ENCODE peak calls at places on chromosomes 4 and X, in nine cellular contexts. Q is GM23248, L is fibroblast of the aortic adventitia, H is sigmoid colon, E is choroid plexus epithelial cell, Z is GM23338, W is fibroblast of mammary gland, B is lung, P is astrocyte of the cerebellum. Y is an unnamed sample.

GRCh38 chr4:137609693-137610450 is 77.6 kb upstream of the PCDH18 start:
- DNase-seq in Q (peak), L (peak), H (no peak), E (peak), Z (peak), W (peak), B (no peak), P (no peak), Y (no peak)

GRCh38 chr4:169116270-169116901 is 106.3 kb upstream of the CBR4 start:
- DNase-seq in Q (peak), L (peak), H (no peak), E (no peak), Z (no peak), W (peak), B (no peak), P (no peak), Y (peak)

GRCh38 chrX:104310084-104310483 is 55.4 kb upstream of the ESX1 start:
- DNase-seq in Q (peak), L (peak), H (no peak), E (peak), Z (no peak), W (peak), B (no peak), P (no peak), Y (peak)

GRCh38 chr4:17324431-17324830 is 187.5 kb downstream of the QDPR start:
- DNase-seq in Q (peak), L (peak), H (no peak), E (peak), Z (peak), W (peak), B (no peak), P (peak), Y (no peak)

GRCh38 chr4:112327950-112328349 is 30.8 kb downstream of the ALPK1 start:
- DNase-seq in Q (peak), L (peak), H (no peak), E (peak), Z (peak), W (peak), B (no peak), P (peak), Y (peak)

GRCh38 chrX:20217279-20217678 is 49.4 kb downstream of the RPS6KA3 start:
- DNase-seq in Q (peak), L (peak), H (no peak), E (peak), Z (no peak), W (peak), B (no peak), P (peak), Y (peak)

GRCh38 chrX:21926116-21926515 is 14.4 kb upstream of the SMS start:
- DNase-seq in Q (peak), L (peak), H (no peak), E (peak), Z (no peak), W (peak), B (no peak), P (no peak), Y (no peak)

GRCh38 chrX:18668468-18668867 is 3.4 kb downstream of the RS1 start:
- DNase-seq in Q (no peak), L (no peak), H (no peak), E (no peak), Z (no peak), W (no peak), B (no peak), P (no peak), Y (no peak)

GRCh38 chr4:149108626-149109025 is 666.4 kb upstream of the NR3C2 start:
- DNase-seq in Q (peak), L (no peak), H (no peak), E (no peak), Z (no peak), W (peak), B (no peak), P (no peak), Y (no peak)

GRCh38 chr4:3075652-3075981 is 1.1 kb downstream of the HTT start:
- DNase-seq in Q (no peak), L (peak), H (no peak), E (no peak), Z (no peak), W (no peak), B (no peak), P (no peak), Y (no peak)

GRCh38 chrX:55710701-55711100 is 6.8 kb upstream of the RRAGB start:
- DNase-seq in Q (peak), L (peak), H (no peak), E (peak), Z (no peak), W (peak), B (no peak), P (no peak), Y (peak)

GRCh38 chr4:165208741-165209388 is 1.5 kb downstream of the KLHL2 start:
- DNase-seq in Q (no peak), L (peak), H (no peak), E (peak), Z (no peak), W (peak), B (no peak), P (no peak), Y (no peak)
- H3K4me3 ChIP-seq in Q (peak), L (peak), H (peak), E (peak), Z (peak), W (peak), B (peak), P (peak), Y (peak)

GRCh38 chr4:53613428-53613827 is 22.1 kb upstream of the LNX1 start:
- DNase-seq in Q (no peak), L (no peak), H (no peak), E (no peak), Z (no peak), W (no peak), B (no peak), P (no peak), Y (no peak)
- H3K4me3 ChIP-seq in Q (no peak), L (no peak), H (no peak), E (no peak), Z (no peak), W (no peak), B (no peak), P (no peak), Y (no peak)

GRCh38 chr4:56051049-56051709 is 102.4 kb downstream of the CEP135 start:
- DNase-seq in Q (no peak), L (no peak), H (no peak), E (no peak), Z (no peak), W (no peak), B (no peak), P (no peak), Y (no peak)

GRCh38 chr4:56050584-56050983 is 101.8 kb downstream of the CEP135 start:
- DNase-seq in Q (no peak), L (no peak), H (no peak), E (no peak), Z (no peak), W (no peak), B (no peak), P (no peak), Y (no peak)

GRCh38 chr4:56048621-56049427 is 100.1 kb downstream of the CEP135 start:
- DNase-seq in Q (peak), L (peak), H (peak), E (peak), Z (peak), W (peak), B (no peak), P (no peak), Y (no peak)

GRCh38 chr4:56051710-56052075 is 102.9 kb downstream of the CEP135 start:
- DNase-seq in Q (no peak), L (no peak), H (no peak), E (no peak), Z (no peak), W (no peak), B (no peak), P (no peak), Y (no peak)

DNA sequence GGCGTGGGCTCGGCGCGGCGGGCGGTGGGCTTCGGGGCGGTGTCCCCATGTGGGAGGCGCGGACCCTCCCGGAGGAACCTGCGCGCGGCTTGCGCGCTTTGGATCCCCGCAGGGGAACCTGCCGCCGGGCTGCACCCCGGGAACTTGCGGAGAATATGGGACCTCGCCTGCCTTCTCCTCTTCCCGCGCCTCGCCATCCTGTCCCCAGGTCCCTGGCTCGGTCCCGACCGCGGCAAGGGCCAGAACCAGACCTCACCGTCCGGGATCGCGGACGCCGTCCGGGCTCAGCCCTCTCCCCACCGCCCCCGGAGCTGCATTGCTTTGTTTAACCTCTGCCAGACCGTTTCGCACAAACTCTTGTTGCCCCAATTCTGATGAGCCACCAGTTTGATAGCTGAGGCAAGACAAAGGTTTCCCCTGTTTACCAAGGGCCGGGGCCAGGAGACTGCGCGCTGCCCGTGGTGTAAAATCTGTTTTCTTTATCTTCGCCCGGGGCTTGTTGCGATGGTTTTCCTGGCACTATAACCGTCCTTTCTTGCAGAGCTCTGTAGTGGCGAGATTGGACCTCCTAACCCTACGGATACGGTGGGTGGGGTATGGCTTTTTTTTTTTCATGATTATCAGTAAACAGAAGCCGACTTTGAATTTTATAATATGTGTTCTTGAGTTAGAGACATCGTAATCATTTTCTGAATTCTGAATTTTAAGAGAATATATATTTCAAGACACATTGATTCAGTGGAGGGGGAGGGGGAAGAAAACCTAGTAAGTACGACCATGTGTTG is 100.9 kb downstream of the CEP135 start:
- DNase-seq in Q (peak), L (peak), H (no peak), E (peak), Z (peak), W (peak), B (no peak), P (no peak), Y (peak)
- H3K4me3 ChIP-seq in Q (peak), L (peak), H (peak), E (peak), Z (peak), W (peak), B (peak), P (peak), Y (peak)

GRCh38 chrX:129634541-129634940 is 20.2 kb downstream of the APLN start:
- DNase-seq in Q (no peak), L (no peak), H (peak), E (no peak), Z (peak), W (no peak), B (no peak), P (no peak), Y (no peak)
- H3K4me3 ChIP-seq in Q (no peak), L (no peak), H (no peak), E (no peak), Z (no peak), W (no peak), B (no peak), P (no peak), Y (no peak)

GRCh38 chrX:118349188-118349587 is 3.3 kb downstream of the WDR44 start:
- DNase-seq in Q (no peak), L (no peak), H (no peak), E (no peak), Z (no peak), W (no peak), B (no peak), P (no peak), Y (no peak)

GRCh38 chrX:118352566-118352965 is 6.7 kb downstream of the WDR44 start:
- DNase-seq in Q (no peak), L (no peak), H (no peak), E (no peak), Z (no peak), W (no peak), B (no peak), P (no peak), Y (no peak)

GRCh38 chrX:118350221-118350620 is 4.3 kb downstream of the WDR44 start:
- DNase-seq in Q (peak), L (peak), H (no peak), E (peak), Z (no peak), W (peak), B (no peak), P (no peak), Y (no peak)

GRCh38 chrX:118348186-118348810 is 2.4 kb downstream of the WDR44 start:
- DNase-seq in Q (peak), L (no peak), H (no peak), E (no peak), Z (peak), W (no peak), B (no peak), P (no peak), Y (no peak)

GRCh38 chrX:118350715-118351114 is 4.8 kb downstream of the WDR44 start:
- DNase-seq in Q (no peak), L (no peak), H (no peak), E (no peak), Z (no peak), W (no peak), B (no peak), P (no peak), Y (no peak)
- H3K4me3 ChIP-seq in Q (peak), L (no peak), H (no peak), E (no peak), Z (no peak), W (no peak), B (no peak), P (no peak), Y (no peak)

DNA sequence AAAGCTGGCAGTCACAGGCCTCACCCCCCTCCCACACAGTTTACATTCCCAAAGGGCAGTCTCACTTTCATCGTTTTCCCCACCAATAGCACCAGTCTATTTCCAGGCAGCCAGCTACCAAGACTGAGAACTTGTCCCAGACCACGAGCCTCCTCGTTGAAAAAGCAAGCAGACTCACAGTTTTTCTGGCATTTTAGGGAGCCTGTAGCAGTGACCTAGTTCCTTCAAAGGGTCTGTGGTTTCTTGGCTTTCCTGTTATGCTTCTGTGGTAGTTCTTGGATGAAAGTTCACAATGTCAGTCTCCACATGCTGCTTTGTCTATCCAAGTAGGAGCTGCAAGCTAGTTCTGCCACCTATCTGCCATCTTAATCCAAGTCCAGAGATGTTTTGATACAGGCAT is 151.6 kb upstream of the ZC4H2 start:
- DNase-seq in Q (peak), L (no peak), H (no peak), E (no peak), Z (peak), W (no peak), B (no peak), P (no peak), Y (no peak)
- H3K4me3 ChIP-seq in Q (no peak), L (no peak), H (no peak), E (no peak), Z (no peak), W (no peak), B (no peak), P (no peak), Y (no peak)

DNA sequence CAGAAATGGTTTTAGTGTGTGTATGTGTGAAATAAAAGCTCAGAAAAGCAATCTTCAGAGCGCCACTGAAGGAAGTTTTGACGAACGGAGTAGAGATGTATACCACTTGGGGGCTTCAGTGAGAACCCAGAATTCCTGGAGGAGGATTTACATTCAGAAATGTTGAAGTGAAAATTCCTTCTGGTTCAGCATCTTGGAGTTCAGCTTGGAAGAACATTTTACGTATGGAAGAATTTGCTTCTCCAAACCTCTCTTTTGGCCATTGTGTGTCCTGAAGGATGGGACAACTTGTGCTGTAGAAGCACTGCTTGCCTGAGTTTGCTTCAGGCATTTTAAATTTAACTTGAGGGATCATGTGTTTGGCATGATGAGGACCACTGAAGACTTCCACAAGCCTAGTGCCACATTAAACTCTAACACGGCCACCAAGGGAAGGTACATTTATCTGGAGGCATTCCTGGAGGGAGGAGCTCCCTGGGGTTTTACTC is 704 bp downstream of the SHROOM3 start:
- DNase-seq in Q (peak), L (peak), H (no peak), E (no peak), Z (peak), W (no peak), B (no peak), P (no peak), Y (no peak)
- H3K4me3 ChIP-seq in Q (peak), L (peak), H (no peak), E (no peak), Z (peak), W (no peak), B (no peak), P (peak), Y (no peak)

DNA sequence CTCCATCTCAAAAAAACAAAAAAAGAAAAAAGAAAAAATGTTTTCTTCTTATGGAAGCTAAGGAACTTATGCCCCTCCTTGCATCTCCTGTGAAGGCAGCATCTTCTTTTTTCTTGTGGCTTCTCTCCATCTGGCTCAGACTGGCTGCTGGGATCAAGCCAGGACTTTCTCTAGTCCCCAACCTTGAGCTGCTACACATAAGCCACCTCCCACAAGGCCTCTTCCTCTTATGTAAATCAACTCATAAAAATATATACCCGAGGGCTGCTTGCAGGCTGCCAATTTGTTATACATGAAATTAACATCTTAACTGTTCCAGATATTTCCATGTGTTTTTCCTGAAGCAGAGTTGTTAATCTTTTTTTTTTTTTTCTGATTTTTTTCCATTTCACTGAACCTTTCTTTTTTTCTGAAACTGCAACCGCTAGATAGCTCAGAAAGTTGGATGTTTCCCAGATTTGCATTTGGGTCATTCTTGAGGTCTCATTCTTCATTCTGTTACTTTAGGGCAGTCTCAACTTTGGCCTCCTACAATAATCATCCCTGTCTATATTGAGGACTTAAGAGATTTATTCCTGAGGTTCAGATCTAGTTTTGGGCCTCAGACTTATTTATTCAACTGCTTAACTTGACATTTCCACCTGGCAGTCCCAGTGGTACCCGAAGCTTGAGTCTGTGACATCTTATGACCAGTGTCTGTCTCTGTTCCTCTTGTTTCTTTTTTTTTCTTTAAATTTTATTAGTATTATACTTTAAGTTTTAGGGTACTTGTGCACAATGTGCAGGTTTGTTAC is 10.3 kb downstream of the SNX25 start:
- DNase-seq in Q (peak), L (peak), H (peak), E (peak), Z (no peak), W (peak), B (no peak), P (peak), Y (no peak)
- H3K4me3 ChIP-seq in Q (peak), L (no peak), H (no peak), E (no peak), Z (no peak), W (no peak), B (no peak), P (no peak), Y (no peak)

DNA sequence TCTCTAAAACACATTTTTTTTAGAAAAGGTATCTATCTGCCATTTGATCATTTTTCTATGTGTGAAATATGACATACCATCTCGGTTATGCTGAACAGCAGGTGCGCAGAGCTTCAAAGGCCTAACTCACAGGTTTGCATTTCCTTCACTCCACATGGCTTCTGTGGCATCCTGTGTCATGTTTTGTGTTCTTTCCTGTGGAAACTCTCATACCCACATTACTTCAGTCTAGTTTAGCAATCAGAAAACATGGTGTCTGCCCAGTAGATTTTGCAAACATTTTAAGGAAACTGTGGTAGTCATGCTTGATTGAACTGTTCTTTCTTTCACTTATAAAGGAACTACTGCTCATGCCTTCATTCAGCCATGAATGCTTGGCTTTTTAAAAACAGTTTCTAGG is 11.3 kb upstream of the ARAP2 start:
- DNase-seq in Q (no peak), L (no peak), H (no peak), E (no peak), Z (no peak), W (no peak), B (no peak), P (no peak), Y (no peak)
- H3K4me3 ChIP-seq in Q (no peak), L (no peak), H (no peak), E (no peak), Z (no peak), W (no peak), B (no peak), P (no peak), Y (no peak)